ENCODE peak calls at places on chromosome 5, in seven cellular contexts. One of them, this sample, is unnamed.

GRCh38 chr5:154690488-154690887 is 64.7 kb upstream of the LARP1 start:
- DNase-seq in effector memory CD4-positive, alpha-beta T cell: no peak
- DNase-seq in Karpas-422: no peak
- DNase-seq in WERI-Rb-1: no peak
- DNase-seq in kidney: no peak
- DNase-seq in spleen: no peak
- DNase-seq in lower lobe of right lung: no peak
- DNase-seq in this sample: peak; percentile 70

GRCh38 chr5:33984671-33985124 is at the start of gene SLC45A2:
- DNase-seq in effector memory CD4-positive, alpha-beta T cell: no peak
- DNase-seq in Karpas-422: no peak
- DNase-seq in WERI-Rb-1: no peak
- DNase-seq in kidney: no peak
- DNase-seq in spleen: no peak
- DNase-seq in lower lobe of right lung: no peak
- DNase-seq in this sample: no peak

GRCh38 chr5:174323878-174324281 is 278.4 kb downstream of the NSG2 start:
- DNase-seq in effector memory CD4-positive, alpha-beta T cell: no peak
- DNase-seq in Karpas-422: peak; percentile 85
- DNase-seq in WERI-Rb-1: peak; percentile 26
- DNase-seq in kidney: no peak
- DNase-seq in spleen: peak; percentile 61
- DNase-seq in lower lobe of right lung: no peak
- DNase-seq in this sample: no peak

GRCh38 chr5:132025403-132025971 is 14.0 kb upstream of the ACSL6 start:
- DNase-seq in effector memory CD4-positive, alpha-beta T cell: no peak
- DNase-seq in Karpas-422: no peak
- DNase-seq in WERI-Rb-1: no peak
- DNase-seq in kidney: peak; percentile 28
- DNase-seq in spleen: no peak
- DNase-seq in lower lobe of right lung: no peak
- DNase-seq in this sample: peak; percentile 41

GRCh38 chr5:143629871-143630658 is 181.9 kb upstream of the HMHB1 start:
- DNase-seq in effector memory CD4-positive, alpha-beta T cell: no peak
- DNase-seq in Karpas-422: no peak
- DNase-seq in WERI-Rb-1: no peak
- DNase-seq in kidney: no peak
- DNase-seq in spleen: no peak
- DNase-seq in lower lobe of right lung: no peak
- DNase-seq in this sample: no peak

GRCh38 chr5:167688731-167689130 is 602.7 kb upstream of the WWC1 start:
- DNase-seq in effector memory CD4-positive, alpha-beta T cell: no peak
- DNase-seq in Karpas-422: no peak
- DNase-seq in WERI-Rb-1: no peak
- DNase-seq in kidney: no peak
- DNase-seq in spleen: no peak
- DNase-seq in lower lobe of right lung: no peak
- DNase-seq in this sample: no peak

GRCh38 chr5:163190283-163190682 is 247.1 kb upstream of the CCNG1 start:
- DNase-seq in effector memory CD4-positive, alpha-beta T cell: no peak
- DNase-seq in Karpas-422: no peak
- DNase-seq in WERI-Rb-1: no peak
- DNase-seq in kidney: no peak
- DNase-seq in spleen: no peak
- DNase-seq in lower lobe of right lung: no peak
- DNase-seq in this sample: no peak

GRCh38 chr5:78727786-78728761 is 79.5 kb upstream of the LHFPL2 start:
- DNase-seq in effector memory CD4-positive, alpha-beta T cell: no peak
- DNase-seq in Karpas-422: no peak
- DNase-seq in WERI-Rb-1: no peak
- DNase-seq in kidney: no peak
- DNase-seq in spleen: no peak
- DNase-seq in lower lobe of right lung: no peak
- DNase-seq in this sample: no peak

GRCh38 chr5:149938272-149938671 is 6.3 kb downstream of the PDE6A start:
- DNase-seq in effector memory CD4-positive, alpha-beta T cell: no peak
- DNase-seq in Karpas-422: no peak
- DNase-seq in WERI-Rb-1: no peak
- DNase-seq in kidney: peak; percentile 87
- DNase-seq in spleen: no peak
- DNase-seq in lower lobe of right lung: no peak
- DNase-seq in this sample: peak; percentile 96

GRCh38 chr5:15304066-15304731 is 195.8 kb upstream of the FBXL7 start:
- DNase-seq in effector memory CD4-positive, alpha-beta T cell: no peak
- DNase-seq in Karpas-422: no peak
- DNase-seq in WERI-Rb-1: no peak
- DNase-seq in kidney: no peak
- DNase-seq in spleen: no peak
- DNase-seq in lower lobe of right lung: no peak
- DNase-seq in this sample: no peak

GRCh38 chr5:166781729-166782128 is 1509.7 kb upstream of the WWC1 start:
- DNase-seq in effector memory CD4-positive, alpha-beta T cell: no peak
- DNase-seq in Karpas-422: no peak
- DNase-seq in WERI-Rb-1: no peak
- DNase-seq in kidney: no peak
- DNase-seq in spleen: no peak
- DNase-seq in lower lobe of right lung: no peak
- DNase-seq in this sample: no peak

GRCh38 chr5:146903789-146904188 is 25.2 kb upstream of the PPP2R2B start:
- DNase-seq in effector memory CD4-positive, alpha-beta T cell: no peak
- DNase-seq in Karpas-422: no peak
- DNase-seq in WERI-Rb-1: no peak
- DNase-seq in kidney: no peak
- DNase-seq in spleen: no peak
- DNase-seq in lower lobe of right lung: no peak
- DNase-seq in this sample: no peak

GRCh38 chr5:170508036-170508435 is 4.2 kb downstream of the KCNIP1 start:
- DNase-seq in effector memory CD4-positive, alpha-beta T cell: no peak
- DNase-seq in Karpas-422: no peak
- DNase-seq in WERI-Rb-1: no peak
- DNase-seq in kidney: no peak
- DNase-seq in spleen: no peak
- DNase-seq in lower lobe of right lung: no peak
- DNase-seq in this sample: no peak

GRCh38 chr5:141484499-141485304 is at the start of gene PCDHGC4:
- DNase-seq in effector memory CD4-positive, alpha-beta T cell: no peak
- DNase-seq in Karpas-422: no peak
- DNase-seq in WERI-Rb-1: no peak
- DNase-seq in kidney: no peak
- DNase-seq in spleen: no peak
- DNase-seq in lower lobe of right lung: no peak
- DNase-seq in this sample: no peak

GRCh38 chr5:86360801-86361200 is 256.9 kb upstream of the COX7C start:
- DNase-seq in effector memory CD4-positive, alpha-beta T cell: no peak
- DNase-seq in Karpas-422: no peak
- DNase-seq in WERI-Rb-1: no peak
- DNase-seq in kidney: no peak
- DNase-seq in spleen: no peak
- DNase-seq in lower lobe of right lung: no peak
- DNase-seq in this sample: no peak

GRCh38 chr5:147734839-147735238 is 47.7 kb downstream of the JAKMIP2 start:
- DNase-seq in effector memory CD4-positive, alpha-beta T cell: no peak
- DNase-seq in Karpas-422: no peak
- DNase-seq in WERI-Rb-1: no peak
- DNase-seq in kidney: no peak
- DNase-seq in spleen: no peak
- DNase-seq in lower lobe of right lung: no peak
- DNase-seq in this sample: no peak

GRCh38 chr5:43839218-43839617 is 236.2 kb downstream of the NNT start:
- DNase-seq in effector memory CD4-positive, alpha-beta T cell: no peak
- DNase-seq in Karpas-422: no peak
- DNase-seq in WERI-Rb-1: no peak
- DNase-seq in kidney: no peak
- DNase-seq in spleen: no peak
- DNase-seq in lower lobe of right lung: no peak
- DNase-seq in this sample: no peak

GRCh38 chr5:132763369-132764036 is 13.5 kb downstream of the SEPTIN8 start:
- DNase-seq in effector memory CD4-positive, alpha-beta T cell: no peak
- DNase-seq in Karpas-422: no peak
- DNase-seq in WERI-Rb-1: no peak
- DNase-seq in kidney: no peak
- DNase-seq in spleen: no peak
- DNase-seq in lower lobe of right lung: no peak
- DNase-seq in this sample: peak; percentile 45

GRCh38 chr5:6504677-6505414 is 56.2 kb downstream of the UBE2QL1 start:
- DNase-seq in effector memory CD4-positive, alpha-beta T cell: no peak
- DNase-seq in Karpas-422: no peak
- DNase-seq in WERI-Rb-1: no peak
- DNase-seq in kidney: no peak
- DNase-seq in spleen: no peak
- DNase-seq in lower lobe of right lung: no peak
- DNase-seq in this sample: no peak

DNA sequence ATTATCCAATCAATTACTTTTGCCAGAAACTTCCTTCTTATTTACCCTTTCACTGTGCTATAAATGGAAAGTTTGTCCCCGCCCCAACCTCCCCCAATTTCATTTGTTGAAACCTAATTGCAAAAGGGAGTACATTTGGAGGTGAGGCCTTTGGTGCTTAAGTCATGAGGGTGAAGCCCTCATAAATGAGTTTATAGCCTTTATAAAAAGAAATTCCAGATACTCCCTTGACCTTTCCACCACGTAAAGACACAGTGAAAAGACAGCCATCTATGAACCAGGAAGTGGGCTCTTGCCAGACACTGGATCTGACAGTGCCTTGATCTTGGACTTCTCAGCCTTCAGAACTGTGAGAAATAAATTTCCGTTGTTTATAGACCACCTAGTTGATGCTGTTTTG is 82.3 kb downstream of the NUDT12 start:
- DNase-seq in effector memory CD4-positive, alpha-beta T cell: no peak
- DNase-seq in Karpas-422: no peak
- DNase-seq in WERI-Rb-1: no peak
- DNase-seq in kidney: no peak
- DNase-seq in spleen: no peak
- DNase-seq in lower lobe of right lung: no peak
- DNase-seq in this sample: no peak
- H3K27ac ChIP-seq in effector memory CD4-positive, alpha-beta T cell: no peak overlapping the region
- H3K27ac ChIP-seq in Karpas-422: no peak overlapping the region
- H3K27ac ChIP-seq in WERI-Rb-1: no peak overlapping the region
- H3K27ac ChIP-seq in kidney: no peak overlapping the region
- H3K27ac ChIP-seq in spleen: no peak overlapping the region
- H3K27ac ChIP-seq in lower lobe of right lung: no peak overlapping the region
- H3K27ac ChIP-seq in this sample: no peak overlapping the region

GRCh38 chr5:37771731-37772130 is 68.1 kb downstream of the GDNF start:
- DNase-seq in effector memory CD4-positive, alpha-beta T cell: no peak
- DNase-seq in Karpas-422: no peak
- DNase-seq in WERI-Rb-1: no peak
- DNase-seq in kidney: no peak
- DNase-seq in spleen: no peak
- DNase-seq in lower lobe of right lung: no peak
- DNase-seq in this sample: peak; percentile 84

GRCh38 chr5:37770791-37771190 is 69.0 kb downstream of the GDNF start:
- DNase-seq in effector memory CD4-positive, alpha-beta T cell: no peak
- DNase-seq in Karpas-422: no peak
- DNase-seq in WERI-Rb-1: no peak
- DNase-seq in kidney: no peak
- DNase-seq in spleen: no peak
- DNase-seq in lower lobe of right lung: no peak
- DNase-seq in this sample: no peak

GRCh38 chr5:37772255-37772654 is 67.6 kb downstream of the GDNF start:
- DNase-seq in effector memory CD4-positive, alpha-beta T cell: no peak
- DNase-seq in Karpas-422: no peak
- DNase-seq in WERI-Rb-1: no peak
- DNase-seq in kidney: no peak
- DNase-seq in spleen: no peak
- DNase-seq in lower lobe of right lung: no peak
- DNase-seq in this sample: no peak

GRCh38 chr5:37769840-37770239 is 70.0 kb downstream of the GDNF start:
- DNase-seq in effector memory CD4-positive, alpha-beta T cell: no peak
- DNase-seq in Karpas-422: no peak
- DNase-seq in WERI-Rb-1: no peak
- DNase-seq in kidney: no peak
- DNase-seq in spleen: no peak
- DNase-seq in lower lobe of right lung: no peak
- DNase-seq in this sample: no peak

DNA sequence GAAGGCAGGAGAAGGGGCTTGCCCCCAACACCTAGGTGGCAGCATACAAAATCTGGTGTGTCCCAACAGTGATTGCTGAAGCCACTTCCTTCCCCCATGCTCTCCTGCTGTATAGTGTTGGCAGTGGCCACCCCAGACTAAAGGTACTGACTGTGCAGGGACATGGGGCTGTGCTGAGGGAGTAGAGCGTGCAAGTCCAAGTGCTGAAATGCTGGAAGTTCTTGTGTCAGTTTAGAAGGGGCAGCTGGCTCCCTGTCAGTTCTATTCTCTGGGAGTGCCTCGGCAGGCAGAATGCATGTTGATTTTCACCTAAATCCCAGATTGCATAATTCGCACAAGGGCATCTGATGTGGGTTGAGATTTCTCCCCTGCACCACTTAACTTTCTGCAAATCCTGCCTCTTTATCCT is 68.6 kb downstream of the GDNF start:
- DNase-seq in effector memory CD4-positive, alpha-beta T cell: no peak
- DNase-seq in Karpas-422: no peak
- DNase-seq in WERI-Rb-1: no peak
- DNase-seq in kidney: no peak
- DNase-seq in spleen: no peak
- DNase-seq in lower lobe of right lung: no peak
- DNase-seq in this sample: no peak
- H3K27ac ChIP-seq in effector memory CD4-positive, alpha-beta T cell: no peak overlapping the region
- H3K27ac ChIP-seq in Karpas-422: no peak overlapping the region
- H3K27ac ChIP-seq in WERI-Rb-1: no peak overlapping the region
- H3K27ac ChIP-seq in kidney: no peak overlapping the region
- H3K27ac ChIP-seq in spleen: no peak overlapping the region
- H3K27ac ChIP-seq in lower lobe of right lung: no peak overlapping the region
- H3K27ac ChIP-seq in this sample: peak overlapping the region; percentile 73

GRCh38 chr5:55966284-55966683 is 28.5 kb downstream of the IL6ST start:
- DNase-seq in effector memory CD4-positive, alpha-beta T cell: no peak
- DNase-seq in Karpas-422: no peak
- DNase-seq in WERI-Rb-1: no peak
- DNase-seq in kidney: no peak
- DNase-seq in spleen: no peak
- DNase-seq in lower lobe of right lung: no peak
- DNase-seq in this sample: no peak
- H3K27ac ChIP-seq in effector memory CD4-positive, alpha-beta T cell: no peak overlapping the region
- H3K27ac ChIP-seq in Karpas-422: no peak overlapping the region
- H3K27ac ChIP-seq in WERI-Rb-1: no peak overlapping the region
- H3K27ac ChIP-seq in kidney: no peak overlapping the region
- H3K27ac ChIP-seq in spleen: no peak overlapping the region
- H3K27ac ChIP-seq in lower lobe of right lung: no peak overlapping the region
- H3K27ac ChIP-seq in this sample: no peak overlapping the region

GRCh38 chr5:58716713-58717112 is 133.8 kb downstream of the RAB3C start:
- DNase-seq in effector memory CD4-positive, alpha-beta T cell: no peak
- DNase-seq in Karpas-422: no peak
- DNase-seq in WERI-Rb-1: no peak
- DNase-seq in kidney: no peak
- DNase-seq in spleen: no peak
- DNase-seq in lower lobe of right lung: no peak
- DNase-seq in this sample: no peak

GRCh38 chr5:58710871-58711270 is 128.0 kb downstream of the RAB3C start:
- DNase-seq in effector memory CD4-positive, alpha-beta T cell: no peak
- DNase-seq in Karpas-422: no peak
- DNase-seq in WERI-Rb-1: no peak
- DNase-seq in kidney: no peak
- DNase-seq in spleen: no peak
- DNase-seq in lower lobe of right lung: no peak
- DNase-seq in this sample: no peak

GRCh38 chr5:58715997-58716656 is 133.3 kb downstream of the RAB3C start:
- DNase-seq in effector memory CD4-positive, alpha-beta T cell: no peak
- DNase-seq in Karpas-422: no peak
- DNase-seq in WERI-Rb-1: no peak
- DNase-seq in kidney: no peak
- DNase-seq in spleen: no peak
- DNase-seq in lower lobe of right lung: no peak
- DNase-seq in this sample: no peak

GRCh38 chr5:58711965-58712364 is 129.1 kb downstream of the RAB3C start:
- DNase-seq in effector memory CD4-positive, alpha-beta T cell: no peak
- DNase-seq in Karpas-422: no peak
- DNase-seq in WERI-Rb-1: no peak
- DNase-seq in kidney: no peak
- DNase-seq in spleen: no peak
- DNase-seq in lower lobe of right lung: no peak
- DNase-seq in this sample: no peak

GRCh38 chr5:58714046-58714445 is 131.2 kb downstream of the RAB3C start:
- DNase-seq in effector memory CD4-positive, alpha-beta T cell: no peak
- DNase-seq in Karpas-422: no peak
- DNase-seq in WERI-Rb-1: no peak
- DNase-seq in kidney: no peak
- DNase-seq in spleen: no peak
- DNase-seq in lower lobe of right lung: no peak
- DNase-seq in this sample: no peak
- H3K27ac ChIP-seq in effector memory CD4-positive, alpha-beta T cell: no peak overlapping the region
- H3K27ac ChIP-seq in Karpas-422: no peak overlapping the region
- H3K27ac ChIP-seq in WERI-Rb-1: no peak overlapping the region
- H3K27ac ChIP-seq in kidney: no peak overlapping the region
- H3K27ac ChIP-seq in spleen: no peak overlapping the region
- H3K27ac ChIP-seq in lower lobe of right lung: no peak overlapping the region
- H3K27ac ChIP-seq in this sample: no peak overlapping the region

This sample was measured in RWPE2.